ENCODE peak calls at places on chromosomes 11 and 22, in nine cellular contexts. I is GM12865; X is cardiac fibroblast; P is activated naive CD8-positive, alpha-beta T cell treated with anti-CD3 and anti-CD28 coated beads, Interleukin-2, amount 50 U/mL, for 24 hours; C is lower lobe of right lung; Y is caudate nucleus; F is CD8-positive, alpha-beta T cell; H is AML-193; E is stimulated activated CD8-positive, alpha-beta memory T cell treated with anti-CD3 and anti-CD28 coated beads, Interleukin-4, amount 100 ng/mL, for 4 hours. V is an unnamed sample.

GRCh38 chr11:3709977-3710376 is 38.8 kb upstream of the CHRNA10 start:
- DNase-seq in I (no peak), X (peak; percentile 23), P (no peak), C (no peak), Y (no peak), F (no peak), H (no peak), E (no peak), V (no peak)

GRCh38 chr22:35752833-35753189 is 35.1 kb downstream of the APOL5 start:
- DNase-seq in I (no peak), X (no peak), P (no peak), C (no peak), Y (no peak), F (no peak), H (no peak), E (no peak), V (no peak)

GRCh38 chr11:827146-827860 is 416 bp upstream of the CRACR2B start:
- DNase-seq in I (peak; percentile 86), X (no peak), P (no peak), C (no peak), Y (no peak), F (no peak), H (peak; percentile 22), E (no peak), V (no peak)

GRCh38 chr11:9214765-9215164 is 50.4 kb downstream of the DENND5A start:
- DNase-seq in I (no peak), X (peak; percentile 34), P (no peak), C (no peak), Y (no peak), F (no peak), H (no peak), E (no peak), V (no peak)

GRCh38 chr11:64918056-64918455 is 1.0 kb upstream of the ATG2A start:
- DNase-seq in I (peak; percentile 46), X (peak; percentile 75), P (no peak), C (no peak), Y (no peak), F (no peak), H (peak; percentile 29), E (no peak), V (peak; percentile 57)

GRCh38 chr11:15073361-15074205 is at the start of gene CALCB:
- DNase-seq in I (no peak), X (peak; percentile 16), P (peak; percentile 36), C (peak; percentile 51), Y (no peak), F (peak; percentile 53), H (no peak), E (no peak), V (no peak)

GRCh38 chr11:102560555-102561011 is 30.0 kb upstream of the MMP7 start:
- DNase-seq in I (peak; percentile 85), X (peak; percentile 80), P (no peak), C (no peak), Y (no peak), F (no peak), H (peak; percentile 53), E (no peak), V (peak; percentile 1)

GRCh38 chr11:28981331-28981865 is 873.2 kb downstream of the METTL15 start:
- DNase-seq in I (no peak), X (peak; percentile 35), P (no peak), C (no peak), Y (no peak), F (no peak), H (no peak), E (no peak), V (no peak)

GRCh38 chr11:17986007-17986710 is 26.7 kb downstream of the SERGEF start:
- DNase-seq in I (no peak), X (peak; percentile 72), P (no peak), C (no peak), Y (no peak), F (no peak), H (no peak), E (no peak), V (no peak)

GRCh38 chr22:39292561-39293074 is 26.8 kb downstream of the RPL3 start:
- DNase-seq in I (peak; percentile 29), X (peak; percentile 97), P (no peak), C (peak; percentile 95), Y (peak; percentile 48), F (no peak), H (peak; percentile 64), E (no peak), V (peak; percentile 30)

GRCh38 chr11:111512296-111513239 is at the start of gene BTG4:
- DNase-seq in I (no peak), X (peak; percentile 13), P (peak; percentile 40), C (peak; percentile 45), Y (no peak), F (no peak), H (no peak), E (no peak), V (no peak)